ENCODE peak calls at places on chromosome X, in six cellular contexts. L is HepG2, W is A549, G is K562, M is GM12878, K is SK-N-SH. E is an unnamed sample.

GRCh38 chrX:18617351-18617750 is 54.6 kb downstream of the RS1 start:
- DNase-seq in M (no peak), G (no peak), L (peak; percentile 82), K (no peak), W (peak; percentile 27), E (peak; percentile 76)

GRCh38 chrX:111645607-111646006 is 35.4 kb upstream of the ALG13 start:
- DNase-seq in M (no peak), G (no peak), K (no peak), W (no peak), L (no peak), E (no peak)

GRCh38 chrX:65034641-65035450 is 58.6 kb upstream of the ZC4H2 start:
- DNase-seq in G (peak; percentile 88), K (peak; percentile 88), M (no peak), W (peak; percentile 25), L (peak; percentile 56), E (peak; percentile 68)

GRCh38 chrX:20363003-20363674 is 96.4 kb upstream of the RPS6KA3 start:
- DNase-seq in L (no peak), K (no peak), W (no peak), G (peak; percentile 13), M (no peak), E (peak; percentile 5)

GRCh38 chrX:138128025-138128671 is 562.2 kb downstream of the ZIC3 start:
- DNase-seq in M (no peak), W (peak; percentile 5), K (peak; percentile 28), G (peak; percentile 25), L (peak; percentile 2), E (peak; percentile 11)

GRCh38 chrX:3527811-3528210 is 181.4 kb upstream of the MXRA5 start:
- DNase-seq in W (no peak), L (no peak), K (no peak), G (no peak), M (no peak), E (no peak)

GRCh38 chrX:19602866-19603620 is 87.7 kb upstream of the MAP3K15 start:
- DNase-seq in L (no peak), K (no peak), M (no peak), G (peak; percentile 8), W (peak; percentile 54), E (peak; percentile 82)

GRCh38 chrX:111133389-111133788 is 37.4 kb downstream of the PAK3 start:
- DNase-seq in M (no peak), K (no peak), L (no peak), G (no peak), W (no peak), E (peak; percentile 16)

GRCh38 chrX:54481751-54482150 is 14.3 kb downstream of the FGD1 start:
- DNase-seq in K (peak; percentile 51), M (no peak), W (no peak), L (no peak), G (peak; percentile 11), E (no peak)

GRCh38 chrX:68846536-68846935 is 17.7 kb downstream of the EFNB1 start:
- DNase-seq in M (no peak), G (no peak), K (no peak), W (no peak), L (no peak), E (peak; percentile 22)

GRCh38 chrX:79084923-79085322 is 59.6 kb upstream of the GPR174 start:
- DNase-seq in M (no peak), K (no peak), W (no peak), L (no peak), G (no peak), E (no peak)

GRCh38 chrX:12981880-12982279 is 7.0 kb downstream of the TMSB4X start:
- DNase-seq in W (no peak), K (no peak), G (no peak), M (no peak), L (no peak), E (no peak)

GRCh38 chrX:23292979-23293651 is 41.5 kb upstream of the PTCHD1 start:
- DNase-seq in G (no peak), L (no peak), W (no peak), K (no peak), M (no peak), E (no peak)

GRCh38 chrX:132071260-132071659 is 48.2 kb downstream of the STK26 start:
- DNase-seq in M (no peak), W (peak; percentile 11), L (peak; percentile 1), G (peak; percentile 14), K (peak; percentile 10), E (no peak)

GRCh38 chrX:1222511-1223252 is 10.2 kb upstream of the CRLF2 start:
- DNase-seq in L (peak; percentile 25), K (no peak), M (no peak), W (peak; percentile 28), G (no peak), E (no peak)

GRCh38 chrX:49171752-49172279 is at the start of gene PLP2:
- DNase-seq in G (peak; percentile 49), L (no peak), W (no peak), K (peak; percentile 76), M (no peak), E (peak; percentile 40)

GRCh38 chrX:39261446-39262147 is 460.3 kb downstream of the MID1IP1 start:
- DNase-seq in M (no peak), W (peak; percentile 1), K (peak; percentile 25), G (peak; percentile 24), L (peak; percentile 0), E (no peak)

GRCh38 chrX:145552643-145553042 is 265.0 kb upstream of the SLITRK2 start:
- DNase-seq in K (no peak), W (no peak), M (no peak), L (no peak), G (no peak), E (no peak)

GRCh38 chrX:71911731-71912050 is 1.0 kb downstream of the NHSL2 start:
- DNase-seq in W (no peak), L (no peak), M (no peak), G (no peak), K (no peak), E (no peak)

GRCh38 chrX:105752334-105752733 is 70.0 kb upstream of the NRK start:
- DNase-seq in K (no peak), G (no peak), L (no peak), W (no peak), M (no peak), E (no peak)

GRCh38 chrX:78024349-78025108 is 55.1 kb upstream of the PGAM4 start:
- DNase-seq in W (peak; percentile 18), L (peak; percentile 45), M (no peak), G (peak; percentile 42), K (peak; percentile 30), E (peak; percentile 2)

GRCh38 chrX:131010186-131010585 is 48.0 kb upstream of the ARHGAP36 start:
- DNase-seq in G (no peak), M (no peak), W (no peak), L (no peak), K (no peak), E (no peak)

GRCh38 chrX:134548257-134548732 is 88.3 kb downstream of the HPRT1 start:
- DNase-seq in L (no peak), G (peak; percentile 19), W (no peak), M (no peak), K (peak; percentile 30), E (no peak)

GRCh38 chrX:22950278-22951266 is 49.2 kb upstream of the DDX53 start:
- DNase-seq in L (no peak), K (no peak), W (no peak), M (no peak), G (no peak), E (peak; percentile 89)

GRCh38 chrX:19578956-19579355 is 63.6 kb upstream of the MAP3K15 start:
- DNase-seq in G (no peak), M (no peak), K (no peak), W (no peak), L (no peak), E (no peak)

GRCh38 chrX:72169008-72169728 is 12.4 kb upstream of the PIN4 start:
- DNase-seq in K (no peak), M (no peak), G (no peak), L (no peak), W (no peak), E (no peak)

GRCh38 chrX:7921750-7922149 is 5.5 kb downstream of the PNPLA4 start:
- DNase-seq in W (no peak), K (no peak), G (no peak), L (no peak), M (no peak), E (no peak)

GRCh38 chrX:30513284-30513683 is 64.3 kb downstream of the TASL start:
- DNase-seq in K (peak; percentile 5), G (peak; percentile 5), W (no peak), L (peak; percentile 4), M (no peak), E (no peak)

GRCh38 chrX:100376581-100376980 is 33.5 kb downstream of the PCDH19 start:
- DNase-seq in W (no peak), M (no peak), K (no peak), L (no peak), G (no peak), E (peak; percentile 1)
- TF ChIP-seq SMC3 in W (no peak), M (no peak), K (no peak), L (no peak), G (no peak), E (no peak)

GRCh38 chrX:14964500-14964899 is 91.3 kb downstream of the MOSPD2 start:
- DNase-seq in L (no peak), M (no peak), W (no peak), K (no peak), G (no peak), E (peak; percentile 26)
- TF ChIP-seq SMC3 in L (no peak), M (no peak), W (no peak), K (no peak), G (no peak), E (no peak)

DNA sequence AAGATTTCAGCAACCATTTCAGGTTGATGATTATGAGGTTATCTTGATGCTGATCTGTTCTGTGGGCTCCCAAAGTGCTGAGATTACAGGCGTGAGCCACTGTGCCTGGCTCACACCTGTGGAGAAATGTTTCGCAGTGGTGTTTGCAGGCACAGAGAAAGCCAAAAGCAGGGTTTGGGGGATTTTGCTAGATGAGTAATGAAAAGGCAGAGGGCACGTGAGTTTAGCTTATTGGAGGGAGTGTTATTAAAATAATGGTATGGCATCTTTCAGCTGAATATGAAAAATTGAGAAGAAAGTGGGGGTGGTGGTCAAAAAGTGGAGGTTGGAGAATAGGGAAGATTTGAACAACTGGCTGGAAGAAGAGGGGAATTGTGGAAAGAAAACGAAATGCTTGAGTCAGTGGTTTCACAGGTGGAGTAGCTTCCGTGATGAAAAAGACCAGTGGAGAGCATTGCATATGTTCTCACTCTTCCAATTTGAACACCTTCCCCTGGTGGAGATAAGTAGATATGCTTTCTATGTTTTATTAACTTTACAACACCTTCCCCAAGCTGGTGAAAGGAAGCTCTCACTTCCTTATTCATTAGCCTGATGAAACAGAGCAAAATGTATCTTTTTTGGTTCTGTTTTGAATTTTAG is 1.1 kb upstream of the CHST7 start:
- DNase-seq in K (no peak), M (peak; percentile 64), W (peak; percentile 25), L (no peak), G (no peak), E (no peak)
- TF ChIP-seq SMC3 in K (no peak), M (peak; percentile 14), W (no peak), L (no peak), G (no peak), E (no peak)

DNA sequence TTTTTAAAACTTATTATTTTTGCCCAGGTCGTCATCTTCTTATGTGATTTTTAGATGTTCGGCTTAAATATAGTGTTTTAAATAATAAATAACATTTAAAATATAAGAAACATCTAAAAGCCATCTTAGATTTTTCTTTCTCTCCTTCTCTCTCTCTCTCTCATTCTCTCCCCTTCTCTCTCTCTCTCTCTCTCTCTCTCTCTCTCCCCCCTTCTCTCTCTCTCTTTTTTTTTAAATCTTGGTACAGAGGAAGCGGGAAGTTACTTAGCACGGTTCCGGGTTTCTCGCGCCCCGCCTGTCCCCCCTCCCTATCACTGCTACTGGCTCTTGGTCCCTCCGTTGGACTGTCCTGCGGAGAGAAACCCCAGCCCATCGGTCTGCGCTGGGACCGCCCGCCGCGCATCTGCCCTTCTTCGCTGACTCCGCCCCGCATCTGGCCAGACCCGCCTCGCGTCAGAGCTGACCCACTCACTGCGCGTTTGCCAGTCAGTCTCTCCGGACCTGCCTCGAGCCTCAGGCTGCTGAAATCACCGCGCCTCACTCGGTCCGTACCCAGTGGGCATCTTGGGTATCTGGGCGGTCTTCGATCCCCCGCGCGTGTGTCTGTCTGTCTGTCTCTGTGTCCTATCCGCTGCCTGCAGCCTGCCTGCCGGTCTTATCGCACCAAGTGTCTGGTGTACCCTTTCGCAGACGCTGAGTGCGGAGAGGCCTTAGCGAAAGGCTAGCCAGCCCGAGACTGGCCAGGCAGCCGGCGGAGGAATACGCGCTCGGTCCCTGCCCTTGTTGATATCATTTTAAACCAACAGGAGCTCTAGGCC is at the start of gene PABPC5:
- DNase-seq in K (peak; percentile 70), G (no peak), W (no peak), L (no peak), M (no peak), E (peak; percentile 82)
- TF ChIP-seq SMC3 in K (no peak), G (no peak), W (no peak), L (no peak), M (no peak), E (no peak)

E was measured in IMR-90.